ENCODE peak calls at places on chromosome 15, in four cellular contexts. Y, F, X and A are unnamed samples.

GRCh38 chr15:65309882-65310418 is 5.5 kb downstream of the RNU5B-1 start:
- DNase-seq in Y (no peak), F (no peak), X (no peak), A (no peak)

GRCh38 chr15:90262426-90262825 is 3.0 kb upstream of the NGRN start:
- DNase-seq in Y (no peak), F (no peak), X (no peak), A (no peak)

GRCh38 chr15:78906310-78906608 is 33.6 kb downstream of the MORF4L1 start:
- DNase-seq in Y (no peak), F (no peak), X (no peak), A (no peak)

GRCh38 chr15:80440024-80440423 is 35.8 kb downstream of the ARNT2 start:
- DNase-seq in Y (no peak), F (no peak), X (no peak), A (no peak)

GRCh38 chr15:45641374-45641778 is 6.5 kb downstream of the SQOR start:
- DNase-seq in Y (no peak), F (no peak), X (no peak), A (no peak)

GRCh38 chr15:90873998-90874605 is 5.7 kb downstream of the FURIN start:
- DNase-seq in Y (peak), F (no peak), X (no peak), A (peak)

GRCh38 chr15:55742498-55742926 is 440 bp downstream of the PRTG start:
- DNase-seq in Y (no peak), F (no peak), X (no peak), A (peak)

GRCh38 chr15:75508741-75509532 is 57.4 kb upstream of the SIN3A start:
- DNase-seq in Y (peak), F (no peak), X (no peak), A (no peak)